ENCODE peak calls at places on chromosomes 7 and 10, in five cellular contexts. B is tibial nerve, H is suprapubic skin, T is heart right ventricle, L is fibroblast of mammary gland. O is an unnamed sample.

GRCh38 chr10:14476641-14477407 is 146.1 kb upstream of the FRMD4A start:
- DNase-seq in B (no peak), H (no peak), T (no peak), L (peak), O (no peak)

GRCh38 chr10:1379601-1380000 is 323.4 kb downstream of the WDR37 start:
- DNase-seq in B (no peak), H (no peak), T (no peak), L (no peak), O (no peak)

GRCh38 chr10:88421590-88421989 is 161.5 kb downstream of the RNLS start:
- DNase-seq in B (no peak), H (no peak), T (no peak), L (no peak), O (no peak)

GRCh38 chr10:70256463-70256862 is 23.2 kb upstream of the PPA1 start:
- DNase-seq in B (no peak), H (no peak), T (no peak), L (no peak), O (no peak)

GRCh38 chr10:131683281-131683861 is 217.4 kb upstream of the PPP2R2D start:
- DNase-seq in B (no peak), H (no peak), T (no peak), L (no peak), O (no peak)

GRCh38 chr7:124752310-124752709 is 13.3 kb downstream of the GPR37 start:
- DNase-seq in B (no peak), H (no peak), T (no peak), L (no peak), O (no peak)

GRCh38 chr10:22333167-22333566 is 12.1 kb upstream of the SPAG6 start:
- DNase-seq in B (no peak), H (no peak), T (no peak), L (no peak), O (no peak)

GRCh38 chr10:97178074-97178473 is 7.7 kb downstream of the SLIT1 start:
- DNase-seq in B (no peak), H (no peak), T (no peak), L (no peak), O (no peak)

GRCh38 chr10:120713573-120713972 is 137.6 kb upstream of the WDR11 start:
- DNase-seq in B (no peak), H (no peak), T (no peak), L (no peak), O (no peak)

GRCh38 chr7:108402865-108403264 is 53.4 kb downstream of the NRCAM start:
- DNase-seq in B (no peak), H (no peak), T (no peak), L (peak), O (no peak)

GRCh38 chr7:108406474-108406873 is 49.8 kb downstream of the NRCAM start:
- DNase-seq in B (no peak), H (no peak), T (no peak), L (peak), O (no peak)

GRCh38 chr7:108407674-108408073 is 48.6 kb downstream of the NRCAM start:
- DNase-seq in B (no peak), H (no peak), T (no peak), L (no peak), O (no peak)

GRCh38 chr7:108404509-108405435 is 51.5 kb downstream of the NRCAM start:
- DNase-seq in B (no peak), H (no peak), T (no peak), L (no peak), O (no peak)

GRCh38 chr7:108403597-108404217 is 52.5 kb downstream of the NRCAM start:
- DNase-seq in B (no peak), H (no peak), T (no peak), L (no peak), O (no peak)
- H3K4me3 ChIP-seq in B (no peak), H (no peak), T (no peak), L (no peak), O (no peak)

DNA sequence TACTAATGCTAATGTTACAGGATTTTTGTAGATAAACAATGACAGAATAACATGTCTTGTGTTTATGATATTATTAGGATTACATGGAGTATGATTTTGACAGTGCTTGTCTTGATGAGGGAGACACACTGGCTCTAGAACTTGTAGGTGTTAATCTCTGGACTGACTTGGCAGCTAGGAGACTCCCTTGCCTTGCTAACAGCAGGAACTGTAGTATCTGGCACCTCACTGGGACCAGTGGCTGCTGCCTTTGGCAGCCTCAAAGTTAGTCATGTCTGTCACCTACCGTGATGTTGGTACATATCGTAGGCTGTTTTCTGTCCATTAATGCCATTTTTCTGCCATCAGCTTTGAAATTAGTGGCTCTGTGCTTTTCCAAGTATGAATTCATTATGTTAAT is 261.5 kb downstream of the CDK14 start:
- DNase-seq in B (no peak), H (no peak), T (peak), L (no peak), O (no peak)
- TF ChIP-seq CTCF in B (no peak), H (no peak), T (no peak), L (no peak), O (no peak)

DNA sequence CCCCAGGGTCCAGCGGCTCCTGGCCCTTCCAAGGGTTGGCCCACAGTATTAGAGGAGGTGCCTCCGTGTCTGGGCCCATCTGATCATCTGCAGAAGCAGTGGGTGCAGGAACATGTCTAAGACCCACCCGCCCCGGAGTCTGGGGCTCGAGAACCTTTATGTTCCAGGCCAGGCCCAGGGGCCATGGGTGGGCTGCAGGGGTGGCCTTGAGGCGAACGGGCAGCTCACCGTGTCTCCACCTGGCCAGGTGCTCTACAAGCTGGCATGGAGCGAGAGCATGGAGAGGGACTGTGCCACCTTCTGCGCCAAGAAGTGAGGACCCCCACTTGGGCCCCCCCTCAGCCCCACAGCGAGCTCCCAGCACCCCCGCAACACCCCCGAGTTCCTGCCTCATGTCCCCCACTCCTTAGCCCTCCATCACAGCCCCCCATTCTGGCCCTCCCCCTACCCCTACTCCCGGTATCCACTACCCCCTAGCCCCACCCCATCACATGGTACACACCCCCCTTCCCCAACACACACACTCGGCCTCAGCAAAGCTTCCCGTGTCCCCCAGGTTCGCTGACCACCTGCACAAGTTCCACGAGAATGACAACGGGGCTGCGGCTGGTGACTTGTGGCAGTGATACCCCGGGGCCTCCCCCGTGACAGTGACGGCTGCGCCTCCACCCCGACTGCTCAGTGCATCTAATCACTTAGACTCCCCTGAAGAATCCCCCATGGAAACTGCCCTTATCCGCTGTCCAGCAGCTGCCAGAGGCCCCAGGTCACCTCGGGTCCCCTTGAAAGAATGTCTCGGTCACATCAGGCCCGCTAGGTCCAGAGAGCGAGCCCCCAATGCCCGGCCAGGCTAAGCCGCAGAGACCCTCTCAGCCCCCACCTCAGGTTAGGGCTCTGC is 4.0 kb upstream of the SH2B2 start:
- DNase-seq in B (no peak), H (no peak), T (no peak), L (no peak), O (peak)
- H3K4me3 ChIP-seq in B (no peak), H (no peak), T (no peak), L (no peak), O (no peak)

DNA sequence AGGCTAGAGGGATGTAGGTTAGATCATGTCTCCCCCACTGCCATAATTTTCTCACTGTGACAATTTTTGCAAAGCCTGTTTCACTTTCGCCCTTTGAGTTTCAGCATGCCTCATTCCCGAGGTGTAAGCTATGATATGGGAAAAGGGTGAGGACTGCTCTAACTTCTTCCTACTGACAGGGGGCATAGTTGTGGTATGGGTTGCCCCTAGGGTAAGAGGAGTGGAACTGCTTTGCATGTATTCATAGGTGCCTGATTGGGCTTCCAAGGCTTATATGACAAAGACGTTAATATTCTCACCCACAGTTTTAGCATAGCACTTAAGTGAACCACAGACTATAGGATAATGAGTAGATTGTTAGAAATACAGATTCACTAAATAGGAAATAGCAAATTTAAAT is 148.7 kb downstream of the BBS9 start:
- DNase-seq in B (no peak), H (no peak), T (no peak), L (no peak), O (no peak)
- TF ChIP-seq CTCF in B (no peak), H (no peak), T (no peak), L (no peak), O (no peak)

DNA sequence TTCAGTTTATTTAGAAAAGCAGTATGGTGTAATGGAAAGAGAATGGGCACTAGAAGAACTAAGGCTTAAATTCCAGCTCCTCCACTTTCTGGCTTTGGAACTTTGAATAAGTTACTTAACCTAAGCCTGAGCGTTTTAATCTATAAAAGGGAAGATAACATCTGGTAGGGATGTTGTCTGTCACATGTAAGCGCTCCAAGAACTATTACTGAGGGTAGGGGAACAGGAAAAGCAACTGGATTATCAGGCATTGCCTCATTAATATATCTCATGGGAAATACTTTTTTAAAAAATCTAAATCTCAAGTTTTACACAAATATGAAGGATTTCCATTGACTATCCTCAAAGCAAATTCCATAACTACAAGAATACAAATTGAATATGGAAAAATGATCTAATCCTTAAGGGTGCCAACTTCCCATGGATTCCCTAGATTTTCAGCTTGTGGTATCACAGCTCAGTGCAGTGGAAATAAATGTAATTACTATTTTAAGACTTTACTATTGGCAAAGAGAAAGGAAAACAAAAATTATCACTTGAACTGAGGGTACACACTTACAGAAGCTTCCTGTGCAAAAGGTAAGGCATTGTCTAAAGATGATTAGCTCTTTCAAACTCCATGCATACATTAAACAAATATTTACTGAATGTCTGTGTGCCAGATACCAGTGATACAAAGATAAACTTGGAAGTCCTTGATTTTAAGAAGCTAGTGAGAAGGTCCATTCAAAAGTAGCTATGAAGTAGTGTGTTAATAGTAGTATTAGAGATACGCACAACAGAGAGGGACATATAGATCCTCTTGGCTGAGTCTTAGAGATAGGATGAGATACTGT is 38.4 kb downstream of the NT5C2 start:
- DNase-seq in B (no peak), H (no peak), T (no peak), L (peak), O (no peak)
- H3K4me3 ChIP-seq in B (no peak), H (no peak), T (no peak), L (no peak), O (no peak)

GRCh38 chr7:42758124-42758523 is 153.7 kb downstream of the C7orf25 start:
- DNase-seq in B (no peak), H (no peak), T (no peak), L (no peak), O (no peak)
- TF ChIP-seq CTCF in B (no peak), H (no peak), T (no peak), L (no peak), O (no peak)

GRCh38 chr10:16030562-16030961 is 170.3 kb upstream of the MINDY3 start:
- DNase-seq in B (no peak), H (no peak), T (no peak), L (no peak), O (no peak)
- H3K4me3 ChIP-seq in B (no peak), H (no peak), T (no peak), L (no peak), O (no peak)

DNA sequence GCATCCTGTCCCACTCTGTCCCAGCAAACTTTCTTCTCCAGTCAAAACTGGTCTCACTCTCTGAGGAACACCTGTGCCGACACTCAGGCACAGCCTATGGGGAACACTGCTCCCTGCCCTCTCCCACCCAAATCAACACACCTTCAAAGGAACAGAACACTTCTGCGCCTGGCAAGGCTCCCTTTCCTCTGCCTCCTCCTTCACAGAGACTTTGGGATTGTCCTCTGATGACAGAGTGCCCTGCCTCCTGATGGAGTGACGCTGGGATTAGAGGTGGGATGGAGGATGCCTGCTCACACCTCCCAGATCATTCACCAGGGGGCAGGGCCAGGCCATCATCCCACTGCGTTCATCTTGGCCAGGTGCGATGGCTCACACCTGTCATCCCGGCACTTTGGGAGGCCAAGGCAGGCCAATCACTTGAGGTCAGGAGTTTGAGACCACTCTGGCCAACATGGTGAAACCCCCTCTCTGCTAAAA is 26.5 kb downstream of the KLF6 start:
- DNase-seq in B (no peak), H (no peak), T (no peak), L (no peak), O (no peak)
- TF ChIP-seq CTCF in B (no peak), H (no peak), T (no peak), L (no peak), O (no peak)

GRCh38 chr7:151249732-151250072 is 1.2 kb upstream of the SMARCD3 start:
- DNase-seq in B (no peak), H (peak), T (peak), L (no peak), O (no peak)
- H3K4me3 ChIP-seq in B (peak), H (peak), T (peak), L (no peak), O (no peak)

GRCh38 chr7:158784270-158784669 is 45.0 kb downstream of the ESYT2 start:
- DNase-seq in B (no peak), H (no peak), T (no peak), L (no peak), O (no peak)

GRCh38 chr7:158783595-158783994 is 45.7 kb downstream of the ESYT2 start:
- DNase-seq in B (no peak), H (no peak), T (no peak), L (no peak), O (no peak)

GRCh38 chr7:158781217-158781975 is 47.9 kb downstream of the ESYT2 start:
- DNase-seq in B (no peak), H (no peak), T (no peak), L (no peak), O (no peak)

GRCh38 chr7:158781976-158782637 is 47.2 kb downstream of the ESYT2 start:
- DNase-seq in B (no peak), H (no peak), T (no peak), L (no peak), O (no peak)

GRCh38 chr7:158782638-158783490 is 46.4 kb downstream of the ESYT2 start:
- DNase-seq in B (peak), H (peak), T (peak), L (peak), O (no peak)
- TF ChIP-seq CTCF in B (peak), H (peak), T (peak), L (peak), O (peak)

O was measured in RWPE2.